ENCODE peak calls at places on chromosome 2, in five cellular contexts. X is breast epithelium; N is effector memory CD4-positive, alpha-beta T cell; M is upper lobe of right lung; D is lower lobe of right lung. U is an unnamed sample.
A peak's percentile ranks its signal among the peaks of the same experiment; 100 is the strongest.

GRCh38 chr2:16614314-16614860 is 51.2 kb downstream of the CYRIA start:
- DNase-seq in N (no peak), X (no peak), M (no peak), D (no peak), U (no peak)

GRCh38 chr2:169983506-169983905 is 156.3 kb downstream of the UBR3 start:
- DNase-seq in D (no peak), N (no peak), M (no peak), X (no peak), U (peak; percentile 50)

GRCh38 chr2:191333911-191334357 is 88.7 kb downstream of the MYO1B start:
- DNase-seq in X (no peak), D (no peak), N (no peak), M (no peak), U (no peak)

GRCh38 chr2:85312404-85312803 is 15.4 kb downstream of the TGOLN2 start:
- DNase-seq in N (no peak), X (no peak), M (no peak), D (no peak), U (no peak)

GRCh38 chr2:230503798-230504197 is 87.8 kb downstream of the SP100 start:
- DNase-seq in N (no peak), X (no peak), M (no peak), D (no peak), U (no peak)

GRCh38 chr2:207163053-207163814 is 2.5 kb downstream of the KLF7 start:
- DNase-seq in X (no peak), M (no peak), N (no peak), D (no peak), U (no peak)

GRCh38 chr2:38039111-38039510 is 36.8 kb downstream of the CYP1B1 start:
- DNase-seq in D (no peak), N (no peak), M (no peak), X (no peak), U (no peak)

GRCh38 chr2:37191747-37192146 is 3.3 kb upstream of the SULT6B1 start:
- DNase-seq in D (no peak), X (no peak), M (no peak), N (no peak), U (peak; percentile 71)

GRCh38 chr2:99484205-99484604 is 5.6 kb downstream of the REV1 start:
- DNase-seq in N (no peak), X (no peak), D (no peak), M (no peak), U (no peak)

GRCh38 chr2:72744049-72744448 is 81.8 kb downstream of the EXOC6B start:
- DNase-seq in D (no peak), X (no peak), M (no peak), N (no peak), U (no peak)

GRCh38 chr2:101667823-101668222 is 29.7 kb upstream of the MAP4K4 start:
- DNase-seq in D (no peak), M (no peak), X (no peak), N (no peak), U (no peak)

GRCh38 chr2:173249661-173250641 is 104.7 kb upstream of the CDCA7 start:
- DNase-seq in D (no peak), X (no peak), M (no peak), N (no peak), U (no peak)

GRCh38 chr2:158024288-158024898 is 77.3 kb upstream of the UPP2 start:
- DNase-seq in M (no peak), X (no peak), N (peak; percentile 9), D (peak; percentile 52), U (peak; percentile 85)

GRCh38 chr2:144466637-144467036 is 53.3 kb downstream of the ZEB2 start:
- DNase-seq in M (no peak), N (no peak), D (no peak), X (no peak), U (no peak)

GRCh38 chr2:61679096-61679495 is 140.9 kb upstream of the XPO1 start:
- DNase-seq in N (no peak), D (no peak), X (no peak), M (no peak), U (no peak)

GRCh38 chr2:101638817-101639605 is 58.5 kb upstream of the MAP4K4 start:
- DNase-seq in M (no peak), X (no peak), D (no peak), N (no peak), U (no peak)

GRCh38 chr2:27909901-27910300 is 19.4 kb downstream of the BABAM2 start:
- DNase-seq in D (no peak), M (no peak), X (no peak), N (no peak), U (no peak)

GRCh38 chr2:21041943-21042707 is 1.7 kb downstream of the APOB start:
- DNase-seq in D (no peak), N (no peak), M (no peak), X (no peak), U (no peak)

GRCh38 chr2:27990030-27990590 is 99.6 kb downstream of the BABAM2 start:
- DNase-seq in D (no peak), M (no peak), N (no peak), X (no peak), U (no peak)

GRCh38 chr2:177724398-177725287 is 332.1 kb downstream of the AGPS start:
- DNase-seq in X (no peak), D (no peak), N (no peak), M (no peak), U (peak; percentile 86)

GRCh38 chr2:102258386-102259074 is 52.8 kb upstream of the IL1RL1 start:
- DNase-seq in M (no peak), N (no peak), D (no peak), X (no peak), U (no peak)

GRCh38 chr2:241094924-241095420 is 7.1 kb downstream of the MTERF4 start:
- DNase-seq in N (no peak), X (no peak), D (no peak), M (no peak), U (no peak)
- H3K36me3 ChIP-seq in N (peaks cover 79% of the 10 kb centered on the region), X (peaks cover 5% of the 10 kb centered on the region), D (peaks cover 98% of the 10 kb centered on the region), M (peaks cover 93% of the 10 kb centered on the region), U (peaks cover 78% of the 10 kb centered on the region)

GRCh38 chr2:219555956-219556355 is 12.1 kb downstream of the TMEM198 start:
- DNase-seq in D (no peak), X (no peak), N (no peak), M (no peak), U (no peak)
- H3K27ac ChIP-seq in D (no peak overlapping the region), X (no peak overlapping the region), N (no peak overlapping the region), M (no peak overlapping the region), U (no peak overlapping the region)

DNA sequence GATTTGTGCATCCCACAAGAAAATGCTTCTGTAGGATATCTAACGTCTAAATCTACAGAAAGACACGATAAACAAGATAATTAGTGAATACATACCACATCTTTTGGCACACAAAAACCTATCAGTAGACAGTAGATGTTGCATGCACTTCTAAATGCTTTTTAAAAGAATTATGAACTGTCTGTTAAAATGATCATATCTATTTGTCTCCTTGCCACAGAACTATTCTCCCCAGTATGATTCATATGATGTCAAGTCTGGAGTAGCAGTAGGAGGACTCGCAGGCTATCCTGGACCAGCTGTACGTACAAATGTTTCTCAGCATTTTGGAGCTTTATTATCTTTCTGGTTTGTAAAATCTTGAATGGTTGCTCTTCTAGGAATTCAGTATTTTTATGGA is 12.7 kb downstream of the COL3A1 start:
- DNase-seq in X (no peak), N (no peak), D (no peak), M (no peak), U (no peak)
- H3K4me1 ChIP-seq in X (no peaks in the 10 kb centered on the region), N (no peaks in the 10 kb centered on the region), D (no peaks in the 10 kb centered on the region), M (no peaks in the 10 kb centered on the region), U (no peaks in the 10 kb centered on the region)

GRCh38 chr2:218644721-218645120 is 14.7 kb downstream of the ZNF142 start:
- DNase-seq in N (no peak), D (no peak), M (no peak), X (no peak), U (no peak)

GRCh38 chr2:218643751-218644310 is 15.6 kb downstream of the ZNF142 start:
- DNase-seq in N (no peak), D (no peak), X (no peak), M (no peak), U (no peak)

GRCh38 chr2:218642786-218643185 is 16.6 kb downstream of the ZNF142 start:
- DNase-seq in N (no peak), D (no peak), X (no peak), M (no peak), U (no peak)

GRCh38 chr2:218645126-218645525 is 14.3 kb downstream of the ZNF142 start:
- DNase-seq in M (no peak), X (no peak), D (no peak), N (no peak), U (no peak)

GRCh38 chr2:218648473-218649100 is 10.8 kb downstream of the ZNF142 start:
- DNase-seq in X (no peak), D (no peak), N (no peak), M (no peak), U (peak; percentile 88)
- H3K36me3 ChIP-seq in X (peaks cover 28% of the 10 kb centered on the region), D (peaks cover 99% of the 10 kb centered on the region), N (peaks cover 84% of the 10 kb centered on the region), M (peaks cover 98% of the 10 kb centered on the region), U (peaks cover 85% of the 10 kb centered on the region)

DNA sequence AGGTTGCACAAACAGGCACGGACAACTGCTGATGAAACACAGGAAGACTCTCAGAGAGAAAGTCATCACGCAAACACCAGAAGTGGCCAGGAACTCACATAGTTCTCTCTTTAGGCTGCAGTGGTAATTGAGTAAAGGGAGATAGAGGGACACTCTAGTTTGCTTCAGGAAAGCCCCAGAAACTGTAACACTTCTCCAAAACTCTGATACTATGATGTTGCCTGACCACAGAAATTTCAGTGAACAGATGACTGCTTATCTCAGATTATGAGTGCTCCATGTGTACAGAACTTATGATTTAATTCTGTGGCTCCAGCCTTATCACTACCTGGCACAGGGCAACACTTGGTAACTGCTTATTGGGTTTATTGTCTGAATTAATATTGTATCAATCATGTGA is 311.5 kb upstream of the GYPC start:
- DNase-seq in D (no peak), M (no peak), N (no peak), X (no peak), U (no peak)
- H3K27ac ChIP-seq in D (no peak overlapping the region), M (no peak overlapping the region), N (no peak overlapping the region), X (no peak overlapping the region), U (no peak overlapping the region)

DNA sequence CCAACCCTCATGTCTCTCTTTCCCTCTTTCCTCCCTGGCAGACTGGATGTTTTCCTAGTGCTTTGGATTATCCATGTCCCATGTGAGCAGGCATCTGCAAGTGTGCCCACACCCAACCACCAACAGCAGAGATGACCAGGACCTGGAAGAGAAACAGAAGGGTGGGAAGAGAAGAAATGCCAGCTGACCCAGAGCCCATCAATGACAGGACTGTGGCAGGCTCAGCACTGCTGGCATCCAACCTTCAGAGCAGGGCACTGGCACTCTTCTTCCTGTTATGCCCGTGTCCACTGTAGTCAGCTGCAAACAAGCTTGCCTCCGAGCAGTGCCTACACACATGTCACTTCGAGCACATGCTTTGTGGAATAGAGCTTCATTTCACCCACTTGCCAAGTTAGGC is 121.1 kb downstream of the TANC1 start:
- DNase-seq in D (no peak), X (no peak), N (no peak), M (no peak), U (no peak)
- H3K4me1 ChIP-seq in D (peaks cover 82% of the 10 kb centered on the region), X (peaks cover 53% of the 10 kb centered on the region), N (peaks cover 11% of the 10 kb centered on the region), M (peaks cover 74% of the 10 kb centered on the region), U (peaks cover 4% of the 10 kb centered on the region)

DNA sequence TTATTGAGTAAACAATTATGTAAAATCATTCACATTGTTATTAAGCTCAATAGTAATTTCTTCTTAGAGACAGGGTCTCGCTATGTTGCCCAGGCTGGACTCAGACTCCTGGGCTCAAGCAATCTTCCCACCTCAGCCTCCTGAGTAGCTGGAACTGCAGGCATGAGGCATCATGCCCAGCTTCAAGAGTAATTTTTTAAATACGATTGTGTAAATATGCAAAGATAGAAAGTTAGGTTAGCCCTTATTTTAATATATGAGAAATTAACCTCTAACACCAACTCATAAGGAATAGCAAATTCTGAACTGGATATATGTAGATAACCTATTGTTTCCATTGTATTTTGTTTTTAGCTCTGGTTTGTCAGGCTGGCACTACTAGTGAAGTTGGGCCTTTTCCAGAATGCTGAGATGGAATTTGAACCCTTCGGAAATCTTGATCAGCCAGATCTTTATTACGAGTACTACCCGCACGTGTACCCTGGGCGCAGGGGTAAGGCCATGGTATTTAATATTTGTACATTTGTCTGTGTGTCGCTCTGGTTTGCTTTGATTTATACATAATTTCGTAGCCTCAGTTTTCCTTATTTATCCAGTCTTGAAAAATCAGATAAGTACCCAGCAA is 44.8 kb downstream of the TRAPPC12 start:
- DNase-seq in X (no peak), N (no peak), M (no peak), D (no peak), U (no peak)
- H3K36me3 ChIP-seq in X (no peaks in the 10 kb centered on the region), N (peaks cover 68% of the 10 kb centered on the region), M (peaks cover 59% of the 10 kb centered on the region), D (peaks cover 90% of the 10 kb centered on the region), U (peaks cover 49% of the 10 kb centered on the region)

U was measured in endodermal cell.